ENCODE peak calls at places on chromosome 6, in ten cellular contexts. One of them, this sample, is unnamed.

GRCh38 chr6:148508401-148509151 is 165.9 kb downstream of the SASH1 start:
- DNase-seq in transverse colon: no peak
- DNase-seq in adrenal gland: no peak
- DNase-seq in heart left ventricle: no peak
- DNase-seq in prostate gland: no peak
- DNase-seq in suprapubic skin: no peak
- DNase-seq in tibial nerve: no peak
- DNase-seq in NB4: no peak
- DNase-seq in Peyer's patch: no peak
- DNase-seq in HepG2: no peak
- DNase-seq in this sample: no peak

GRCh38 chr6:15527838-15528617 is 134.8 kb downstream of the DTNBP1 start:
- DNase-seq in transverse colon: no peak
- DNase-seq in adrenal gland: no peak
- DNase-seq in heart left ventricle: no peak
- DNase-seq in prostate gland: no peak
- DNase-seq in suprapubic skin: no peak
- DNase-seq in tibial nerve: no peak
- DNase-seq in NB4: no peak
- DNase-seq in Peyer's patch: no peak
- DNase-seq in HepG2: no peak
- DNase-seq in this sample: no peak

GRCh38 chr6:52726741-52727535 is 36.3 kb downstream of the GSTA2 start:
- DNase-seq in transverse colon: no peak
- DNase-seq in adrenal gland: no peak
- DNase-seq in heart left ventricle: no peak
- DNase-seq in prostate gland: no peak
- DNase-seq in suprapubic skin: no peak
- DNase-seq in tibial nerve: no peak
- DNase-seq in NB4: no peak
- DNase-seq in Peyer's patch: no peak
- DNase-seq in HepG2: no peak
- DNase-seq in this sample: no peak

GRCh38 chr6:130191376-130191702 is 31.4 kb downstream of the SAMD3 start:
- DNase-seq in transverse colon: no peak
- DNase-seq in adrenal gland: no peak
- DNase-seq in heart left ventricle: no peak
- DNase-seq in prostate gland: no peak
- DNase-seq in suprapubic skin: no peak
- DNase-seq in tibial nerve: no peak
- DNase-seq in NB4: no peak
- DNase-seq in Peyer's patch: no peak
- DNase-seq in HepG2: no peak
- DNase-seq in this sample: no peak

GRCh38 chr6:144899161-144899560 is 614.0 kb downstream of the UTRN start:
- DNase-seq in transverse colon: no peak
- DNase-seq in adrenal gland: no peak
- DNase-seq in heart left ventricle: no peak
- DNase-seq in prostate gland: no peak
- DNase-seq in suprapubic skin: no peak
- DNase-seq in tibial nerve: no peak
- DNase-seq in NB4: no peak
- DNase-seq in Peyer's patch: no peak
- DNase-seq in HepG2: no peak
- DNase-seq in this sample: no peak

GRCh38 chr6:162055365-162055764 is 672.2 kb downstream of the PRKN start:
- DNase-seq in transverse colon: no peak
- DNase-seq in adrenal gland: no peak
- DNase-seq in heart left ventricle: no peak
- DNase-seq in prostate gland: no peak
- DNase-seq in suprapubic skin: no peak
- DNase-seq in tibial nerve: no peak
- DNase-seq in NB4: no peak
- DNase-seq in Peyer's patch: no peak
- DNase-seq in HepG2: no peak
- DNase-seq in this sample: no peak

GRCh38 chr6:109451376-109451775 is 4.2 kb downstream of the MICAL1 start:
- DNase-seq in transverse colon: no peak
- DNase-seq in adrenal gland: no peak
- DNase-seq in heart left ventricle: no peak
- DNase-seq in prostate gland: no peak
- DNase-seq in suprapubic skin: peak
- DNase-seq in tibial nerve: no peak
- DNase-seq in NB4: no peak
- DNase-seq in Peyer's patch: no peak
- DNase-seq in HepG2: no peak
- DNase-seq in this sample: no peak

GRCh38 chr6:1043458-1043836 is 268.5 kb upstream of the FOXQ1 start:
- DNase-seq in transverse colon: no peak
- DNase-seq in adrenal gland: no peak
- DNase-seq in heart left ventricle: no peak
- DNase-seq in prostate gland: no peak
- DNase-seq in suprapubic skin: no peak
- DNase-seq in tibial nerve: no peak
- DNase-seq in NB4: no peak
- DNase-seq in Peyer's patch: no peak
- DNase-seq in HepG2: no peak
- DNase-seq in this sample: no peak

GRCh38 chr6:53294095-53294494 is 54.7 kb downstream of the ELOVL5 start:
- DNase-seq in transverse colon: no peak
- DNase-seq in adrenal gland: no peak
- DNase-seq in heart left ventricle: no peak
- DNase-seq in prostate gland: no peak
- DNase-seq in suprapubic skin: no peak
- DNase-seq in tibial nerve: no peak
- DNase-seq in NB4: peak
- DNase-seq in Peyer's patch: peak
- DNase-seq in HepG2: peak
- DNase-seq in this sample: peak

GRCh38 chr6:154773610-154774089 is 40.4 kb downstream of the SCAF8 start:
- DNase-seq in transverse colon: no peak
- DNase-seq in adrenal gland: no peak
- DNase-seq in heart left ventricle: no peak
- DNase-seq in prostate gland: no peak
- DNase-seq in suprapubic skin: no peak
- DNase-seq in tibial nerve: no peak
- DNase-seq in NB4: no peak
- DNase-seq in Peyer's patch: no peak
- DNase-seq in HepG2: no peak
- DNase-seq in this sample: no peak

GRCh38 chr6:122947355-122947754 is 48.7 kb upstream of the CLVS2 start:
- DNase-seq in transverse colon: no peak
- DNase-seq in adrenal gland: no peak
- DNase-seq in heart left ventricle: no peak
- DNase-seq in prostate gland: no peak
- DNase-seq in suprapubic skin: no peak
- DNase-seq in tibial nerve: no peak
- DNase-seq in NB4: peak
- DNase-seq in Peyer's patch: no peak
- DNase-seq in HepG2: no peak
- DNase-seq in this sample: no peak

GRCh38 chr6:45187841-45188240 is 140.3 kb upstream of the RUNX2 start:
- DNase-seq in transverse colon: no peak
- DNase-seq in adrenal gland: no peak
- DNase-seq in heart left ventricle: no peak
- DNase-seq in prostate gland: no peak
- DNase-seq in suprapubic skin: no peak
- DNase-seq in tibial nerve: no peak
- DNase-seq in NB4: peak
- DNase-seq in Peyer's patch: no peak
- DNase-seq in HepG2: peak
- DNase-seq in this sample: no peak

GRCh38 chr6:327538-328183 is 35.4 kb downstream of the DUSP22 start:
- DNase-seq in transverse colon: no peak
- DNase-seq in adrenal gland: no peak
- DNase-seq in heart left ventricle: no peak
- DNase-seq in prostate gland: no peak
- DNase-seq in suprapubic skin: no peak
- DNase-seq in tibial nerve: no peak
- DNase-seq in NB4: no peak
- DNase-seq in Peyer's patch: peak
- DNase-seq in HepG2: no peak
- DNase-seq in this sample: no peak

GRCh38 chr6:19452495-19452894 is 384.7 kb upstream of the ID4 start:
- DNase-seq in transverse colon: no peak
- DNase-seq in adrenal gland: no peak
- DNase-seq in heart left ventricle: no peak
- DNase-seq in prostate gland: no peak
- DNase-seq in suprapubic skin: no peak
- DNase-seq in tibial nerve: no peak
- DNase-seq in NB4: no peak
- DNase-seq in Peyer's patch: no peak
- DNase-seq in HepG2: no peak
- DNase-seq in this sample: no peak

GRCh38 chr6:2047855-2048254 is 197.6 kb downstream of the GMDS start:
- DNase-seq in transverse colon: no peak
- DNase-seq in adrenal gland: no peak
- DNase-seq in heart left ventricle: no peak
- DNase-seq in prostate gland: no peak
- DNase-seq in suprapubic skin: no peak
- DNase-seq in tibial nerve: no peak
- DNase-seq in NB4: no peak
- DNase-seq in Peyer's patch: no peak
- DNase-seq in HepG2: no peak
- DNase-seq in this sample: no peak

GRCh38 chr6:89034586-89035251 is 45.8 kb upstream of the PNRC1 start:
- DNase-seq in transverse colon: no peak
- DNase-seq in adrenal gland: peak
- DNase-seq in heart left ventricle: peak
- DNase-seq in prostate gland: no peak
- DNase-seq in suprapubic skin: peak
- DNase-seq in tibial nerve: peak
- DNase-seq in NB4: peak
- DNase-seq in Peyer's patch: no peak
- DNase-seq in HepG2: peak
- DNase-seq in this sample: no peak

GRCh38 chr6:134198093-134198492 is 119.8 kb downstream of the SGK1 start:
- DNase-seq in transverse colon: no peak
- DNase-seq in adrenal gland: no peak
- DNase-seq in heart left ventricle: no peak
- DNase-seq in prostate gland: no peak
- DNase-seq in suprapubic skin: no peak
- DNase-seq in tibial nerve: no peak
- DNase-seq in NB4: no peak
- DNase-seq in Peyer's patch: no peak
- DNase-seq in HepG2: peak
- DNase-seq in this sample: no peak

GRCh38 chr6:158644227-158645063 is at the start of gene DYNLT1:
- DNase-seq in transverse colon: peak
- DNase-seq in adrenal gland: peak
- DNase-seq in heart left ventricle: peak
- DNase-seq in prostate gland: peak
- DNase-seq in suprapubic skin: peak
- DNase-seq in tibial nerve: peak
- DNase-seq in NB4: peak
- DNase-seq in Peyer's patch: peak
- DNase-seq in HepG2: peak
- DNase-seq in this sample: peak
- TF ChIP-seq POLR2A in transverse colon: peak
- TF ChIP-seq POLR2A in adrenal gland: peak
- TF ChIP-seq POLR2A in heart left ventricle: peak
- TF ChIP-seq POLR2A in prostate gland: peak
- TF ChIP-seq POLR2A in suprapubic skin: peak
- TF ChIP-seq POLR2A in tibial nerve: peak
- TF ChIP-seq POLR2A in NB4: peak
- TF ChIP-seq POLR2A in Peyer's patch: peak
- TF ChIP-seq POLR2A in HepG2: peak
- TF ChIP-seq POLR2A in this sample: peak

DNA sequence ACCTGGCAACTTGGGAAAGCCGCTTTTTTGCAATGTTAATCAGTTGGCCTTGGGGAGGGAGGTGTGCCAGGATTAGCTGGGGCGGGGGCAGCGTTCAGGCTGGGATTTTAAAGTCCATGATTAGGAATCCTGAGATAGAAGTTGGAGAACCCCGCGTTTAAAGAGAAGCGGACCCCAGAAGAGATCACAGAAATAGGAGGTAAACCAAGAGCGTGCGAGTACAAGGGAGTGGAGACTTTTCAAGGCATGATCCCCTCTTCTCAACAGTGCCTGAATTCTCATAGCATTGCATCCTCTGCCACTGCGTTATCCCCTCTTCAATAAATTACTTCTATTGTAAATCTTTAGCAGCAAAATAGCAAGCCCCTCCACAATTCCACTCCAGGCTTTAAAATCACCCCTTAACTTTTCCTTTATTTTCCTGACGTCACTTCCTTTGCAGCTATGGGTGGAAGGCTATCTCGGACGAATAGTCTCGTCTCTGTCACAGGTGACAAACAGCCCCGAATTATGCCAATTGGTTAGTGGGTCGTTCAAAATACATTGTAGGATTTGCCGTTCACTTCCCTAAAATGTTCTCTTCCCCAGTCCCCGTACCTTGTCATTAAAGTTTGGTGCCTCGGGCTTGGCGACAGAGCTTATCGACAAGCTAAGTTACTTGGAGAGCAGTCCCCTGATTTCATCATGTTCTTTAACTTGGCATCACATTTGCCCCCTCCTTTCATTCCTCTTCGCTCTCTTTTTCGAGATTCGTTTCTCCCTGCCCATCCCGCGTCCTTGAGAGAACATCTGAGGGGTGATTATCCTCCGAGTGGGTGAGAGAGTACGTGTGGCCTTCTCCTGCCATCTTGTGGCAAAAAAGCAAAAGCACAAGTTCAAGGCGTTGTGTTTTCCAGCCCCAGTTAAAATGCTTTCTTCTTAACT is 17.1 kb downstream of the OR2B2 start:
- DNase-seq in transverse colon: peak
- DNase-seq in adrenal gland: peak
- DNase-seq in heart left ventricle: peak
- DNase-seq in prostate gland: peak
- DNase-seq in suprapubic skin: peak
- DNase-seq in tibial nerve: peak
- DNase-seq in NB4: peak
- DNase-seq in Peyer's patch: peak
- DNase-seq in HepG2: peak
- DNase-seq in this sample: peak
- TF ChIP-seq POLR2A in transverse colon: peak
- TF ChIP-seq POLR2A in adrenal gland: peak
- TF ChIP-seq POLR2A in heart left ventricle: no peak
- TF ChIP-seq POLR2A in prostate gland: peak
- TF ChIP-seq POLR2A in suprapubic skin: no peak
- TF ChIP-seq POLR2A in tibial nerve: peak
- TF ChIP-seq POLR2A in NB4: peak
- TF ChIP-seq POLR2A in Peyer's patch: peak
- TF ChIP-seq POLR2A in HepG2: peak
- TF ChIP-seq POLR2A in this sample: peak

GRCh38 chr6:41286544-41287346 is at the start of gene TREM1:
- DNase-seq in transverse colon: peak
- DNase-seq in adrenal gland: peak
- DNase-seq in heart left ventricle: peak
- DNase-seq in prostate gland: no peak
- DNase-seq in suprapubic skin: no peak
- DNase-seq in tibial nerve: peak
- DNase-seq in NB4: peak
- DNase-seq in Peyer's patch: peak
- DNase-seq in HepG2: peak
- DNase-seq in this sample: no peak
- TF ChIP-seq POLR2A in transverse colon: no peak
- TF ChIP-seq POLR2A in adrenal gland: no peak
- TF ChIP-seq POLR2A in heart left ventricle: no peak
- TF ChIP-seq POLR2A in prostate gland: peak
- TF ChIP-seq POLR2A in suprapubic skin: no peak
- TF ChIP-seq POLR2A in tibial nerve: no peak
- TF ChIP-seq POLR2A in NB4: no peak
- TF ChIP-seq POLR2A in Peyer's patch: no peak
- TF ChIP-seq POLR2A in HepG2: no peak
- TF ChIP-seq POLR2A in this sample: no peak

GRCh38 chr6:110898111-110898510 is 23.5 kb downstream of the AMD1 start:
- DNase-seq in transverse colon: no peak
- DNase-seq in adrenal gland: no peak
- DNase-seq in heart left ventricle: no peak
- DNase-seq in prostate gland: no peak
- DNase-seq in suprapubic skin: no peak
- DNase-seq in tibial nerve: no peak
- DNase-seq in NB4: no peak
- DNase-seq in Peyer's patch: no peak
- DNase-seq in HepG2: no peak
- DNase-seq in this sample: no peak
- TF ChIP-seq POLR2A in transverse colon: no peak
- TF ChIP-seq POLR2A in adrenal gland: no peak
- TF ChIP-seq POLR2A in heart left ventricle: no peak
- TF ChIP-seq POLR2A in prostate gland: no peak
- TF ChIP-seq POLR2A in suprapubic skin: no peak
- TF ChIP-seq POLR2A in tibial nerve: no peak
- TF ChIP-seq POLR2A in NB4: no peak
- TF ChIP-seq POLR2A in Peyer's patch: no peak
- TF ChIP-seq POLR2A in HepG2: no peak
- TF ChIP-seq POLR2A in this sample: no peak